ENCODE peak calls at places on chromosome 4, in eight cellular contexts. Y, Z, B, E, O, K, X and J are unnamed samples.

GRCh38 chr4:110020139-110020538 is 107.5 kb downstream of the EGF start:
- DNase-seq in X (no peak), E (peak), B (no peak), K (no peak), O (peak), Y (no peak), Z (no peak), J (no peak)

GRCh38 chr4:48801739-48802138 is 21.7 kb upstream of the FRYL start:
- DNase-seq in E (no peak), K (peak), O (peak), Y (no peak), Z (no peak), B (no peak), X (no peak), J (no peak)

GRCh38 chr4:165394275-165394674 is 15.5 kb downstream of the CPE start:
- DNase-seq in O (peak), E (no peak), Y (peak), B (no peak), X (no peak), Z (peak), K (no peak), J (no peak)

GRCh38 chr4:53702334-53703266 is 111.3 kb upstream of the LNX1 start:
- DNase-seq in B (peak), Z (peak), O (peak), K (peak), E (peak), X (no peak), Y (peak), J (peak)

GRCh38 chr4:7043521-7044414 is 596 bp downstream of the TADA2B start:
- DNase-seq in K (peak), X (no peak), Y (peak), B (no peak), O (peak), E (peak), Z (peak), J (no peak)

GRCh38 chr4:40197879-40198689 is 1.3 kb downstream of the RHOH start:
- DNase-seq in E (no peak), K (no peak), Z (no peak), X (no peak), B (no peak), O (no peak), Y (no peak), J (no peak)

GRCh38 chr4:113684534-113685091 is 76.9 kb downstream of the CAMK2D start:
- DNase-seq in K (no peak), O (peak), E (peak), Y (peak), X (no peak), B (no peak), Z (peak), J (no peak)

GRCh38 chr4:108107729-108108382 is 60.9 kb downstream of the LEF1 start:
- DNase-seq in Y (no peak), X (no peak), O (no peak), Z (no peak), B (no peak), E (no peak), K (no peak), J (no peak)

GRCh38 chr4:168505996-168506395 is 9.1 kb downstream of the PALLD start:
- DNase-seq in Z (no peak), E (no peak), X (no peak), K (no peak), B (no peak), Y (no peak), O (no peak), J (no peak)

GRCh38 chr4:2930821-2931764 is 32.1 kb downstream of the NOP14 start:
- DNase-seq in Y (no peak), B (no peak), E (no peak), X (peak), Z (no peak), O (no peak), K (no peak), J (no peak)

GRCh38 chr4:70515342-70516245 is 2.8 kb upstream of the AMTN start:
- DNase-seq in K (peak), E (no peak), Z (peak), B (no peak), Y (peak), O (peak), X (no peak), J (peak)

GRCh38 chr4:13427599-13428325 is 56.4 kb downstream of the RAB28 start:
- DNase-seq in B (no peak), O (peak), Z (peak), E (no peak), K (no peak), Y (no peak), X (no peak), J (no peak)

GRCh38 chr4:181319629-181320028 is 923.6 kb upstream of the TENM3 start:
- DNase-seq in Y (no peak), B (no peak), Z (no peak), K (no peak), X (no peak), O (no peak), E (peak), J (no peak)

GRCh38 chr4:159150380-159150779 is 47.5 kb downstream of the RAPGEF2 start:
- DNase-seq in Z (no peak), O (no peak), Y (no peak), X (no peak), E (no peak), K (no peak), B (no peak), J (no peak)

GRCh38 chr4:98006814-98007412 is 136.4 kb downstream of the STPG2 start:
- DNase-seq in E (no peak), X (no peak), Z (no peak), B (no peak), K (no peak), Y (no peak), O (no peak), J (no peak)

GRCh38 chr4:31328921-31329320 is 608.8 kb downstream of the PCDH7 start:
- DNase-seq in Y (no peak), X (no peak), B (no peak), K (no peak), O (no peak), Z (no peak), E (no peak), J (no peak)

GRCh38 chr4:120691106-120691505 is 231.4 kb downstream of the PRDM5 start:
- DNase-seq in Z (no peak), K (no peak), Y (peak), X (no peak), B (no peak), E (no peak), O (peak), J (no peak)

GRCh38 chr4:63869370-63869769 is 539.9 kb downstream of the TECRL start:
- DNase-seq in E (no peak), B (no peak), Y (no peak), Z (no peak), X (no peak), O (no peak), K (no peak), J (no peak)

GRCh38 chr4:184275766-184276165 is 58.1 kb upstream of the ENPP6 start:
- DNase-seq in Y (no peak), X (no peak), Z (peak), O (no peak), B (no peak), K (peak), E (no peak), J (peak)

GRCh38 chr4:30396772-30397475 is 323.2 kb upstream of the PCDH7 start:
- DNase-seq in Z (peak), B (no peak), E (no peak), K (no peak), Y (no peak), O (no peak), X (no peak), J (no peak)

GRCh38 chr4:102787096-102787867 is 26.5 kb upstream of the MANBA start:
- DNase-seq in X (no peak), E (no peak), K (no peak), B (no peak), Y (peak), O (peak), Z (peak), J (no peak)

GRCh38 chr4:5165419-5166369 is 114.4 kb downstream of the STK32B start:
- DNase-seq in B (no peak), Z (no peak), Y (peak), E (peak), K (peak), X (no peak), O (peak), J (peak)

GRCh38 chr4:52904421-52904820 is 42.3 kb downstream of the RASL11B start:
- DNase-seq in X (no peak), E (no peak), K (no peak), Z (no peak), B (no peak), Y (peak), O (peak), J (peak)

GRCh38 chr4:98508825-98509539 is 149.4 kb downstream of the TSPAN5 start:
- DNase-seq in Z (no peak), K (no peak), B (no peak), X (no peak), Y (peak), E (no peak), O (no peak), J (no peak)

GRCh38 chr4:48275694-48276093 is 6.1 kb upstream of the TEC start:
- DNase-seq in B (no peak), K (no peak), O (no peak), E (no peak), Z (no peak), Y (no peak), X (no peak), J (no peak)

GRCh38 chr4:153641532-153641931 is 42.5 kb upstream of the TLR2 start:
- DNase-seq in Y (peak), O (no peak), K (no peak), X (no peak), E (no peak), Z (peak), B (no peak), J (no peak)

GRCh38 chr4:141853091-141853734 is 216.8 kb downstream of the IL15 start:
- DNase-seq in E (no peak), Y (no peak), O (peak), K (no peak), Z (peak), B (no peak), X (no peak), J (no peak)

GRCh38 chr4:86184216-86184915 is 175.5 kb downstream of the MAPK10 start:
- DNase-seq in O (no peak), Y (peak), K (no peak), B (no peak), Z (no peak), E (no peak), X (no peak), J (peak)

GRCh38 chr4:26787461-26788340 is 72.9 kb upstream of the STIM2 start:
- DNase-seq in K (peak), Z (peak), O (peak), Y (peak), E (peak), X (no peak), B (no peak), J (peak)

GRCh38 chr4:7747062-7747385 is 192.6 kb downstream of the AFAP1 start:
- DNase-seq in E (no peak), B (no peak), K (no peak), Y (no peak), Z (no peak), X (no peak), O (no peak), J (no peak)

GRCh38 chr4:144906181-144906895 is 191.7 kb downstream of the ANAPC10 start:
- DNase-seq in Y (peak), E (no peak), B (peak), X (no peak), K (no peak), Z (peak), O (no peak), J (no peak)

GRCh38 chr4:89469930-89470375 is 162.4 kb upstream of the GPRIN3 start:
- DNase-seq in B (peak), Z (peak), K (peak), O (peak), X (no peak), Y (peak), E (no peak), J (peak)